ENCODE peak calls at places on chromosomes 4 and X, in seven cellular contexts. U is sigmoid colon, E is SK-N-SH, G is HL-60, K is GM23338, I is K562, D is stomach. N is an unnamed sample.

GRCh38 chrX:54042609-54043010 is 1.7 kb downstream of the PHF8 start:
- DNase-seq in K (peak; percentile 72), G (peak; percentile 35), D (no peak), U (peak; percentile 68), E (peak; percentile 75), I (peak; percentile 58), N (peak; percentile 82)

GRCh38 chrX:12370444-12371089 is 232.3 kb downstream of the FRMPD4 start:
- DNase-seq in G (no peak), I (no peak), E (no peak), K (no peak), U (no peak), D (no peak), N (no peak)

GRCh38 chrX:20266810-20267598 is at the start of gene RPS6KA3:
- DNase-seq in K (peak; percentile 79), I (peak; percentile 89), E (peak; percentile 92), D (peak; percentile 92), G (peak; percentile 88), U (peak; percentile 95), N (peak; percentile 98)

GRCh38 chr4:141657550-141657949 is 21.2 kb downstream of the IL15 start:
- DNase-seq in K (no peak), U (no peak), G (no peak), E (no peak), D (no peak), I (no peak), N (no peak)

GRCh38 chrX:48945517-48946348 is 11.7 kb downstream of the OTUD5 start:
- DNase-seq in E (peak; percentile 75), D (peak; percentile 58), K (peak; percentile 82), I (peak; percentile 39), U (no peak), G (peak; percentile 47), N (peak; percentile 88)

GRCh38 chrX:133985164-133986007 is at the start of gene GPC3:
- DNase-seq in G (no peak), E (peak; percentile 86), I (peak; percentile 84), D (peak; percentile 39), K (peak; percentile 77), U (peak; percentile 72), N (peak; percentile 73)

GRCh38 chr4:140963883-140964282 is 169.4 kb downstream of the RNF150 start:
- DNase-seq in U (no peak), D (no peak), I (no peak), K (no peak), G (no peak), E (no peak), N (no peak)

GRCh38 chr4:189237340-189237739 is 703.3 kb upstream of the FRG1 start:
- DNase-seq in K (no peak), I (no peak), E (peak; percentile 6), D (no peak), G (no peak), U (no peak), N (no peak)

GRCh38 chrX:85109235-85109634 is 105.6 kb downstream of the APOOL start:
- DNase-seq in K (peak; percentile 62), I (peak; percentile 65), G (peak; percentile 34), U (no peak), E (peak; percentile 48), D (no peak), N (no peak)

GRCh38 chrX:30156009-30156408 is 59.4 kb upstream of the MAGEB2 start:
- DNase-seq in G (no peak), E (no peak), K (no peak), U (no peak), I (no peak), D (no peak), N (no peak)

GRCh38 chr4:100721077-100721476 is 203.3 kb upstream of the EMCN start:
- DNase-seq in E (no peak), K (no peak), G (no peak), U (no peak), D (no peak), I (no peak), N (no peak)

GRCh38 chrX:134171661-134172587 is 65.1 kb upstream of the CCDC160 start:
- DNase-seq in E (peak; percentile 64), I (no peak), D (peak; percentile 34), K (peak; percentile 66), U (no peak), G (no peak), N (peak; percentile 79)

GRCh38 chr4:31083451-31083850 is 363.3 kb downstream of the PCDH7 start:
- DNase-seq in G (no peak), D (no peak), K (no peak), U (no peak), E (no peak), I (no peak), N (no peak)

GRCh38 chr4:184801781-184802180 is 24.0 kb downstream of the ACSL1 start:
- DNase-seq in U (no peak), I (no peak), K (no peak), E (no peak), D (no peak), G (no peak), N (peak; percentile 53)

GRCh38 chr4:94759767-94760211 is 2.0 kb downstream of the BMPR1B start:
- DNase-seq in U (no peak), K (no peak), E (no peak), I (no peak), D (no peak), G (no peak), N (no peak)

GRCh38 chr4:8160233-8160560 is 1.6 kb upstream of the ABLIM2 start:
- DNase-seq in G (no peak), I (no peak), K (no peak), E (no peak), D (no peak), U (no peak), N (peak; percentile 77)

GRCh38 chr4:123364906-123365305 is 31.7 kb upstream of the SPRY1 start:
- DNase-seq in G (no peak), E (no peak), I (no peak), D (no peak), U (no peak), K (no peak), N (no peak)

GRCh38 chrX:85906399-85906798 is 141.0 kb downstream of the CHM start:
- DNase-seq in I (no peak), D (no peak), U (no peak), K (no peak), E (no peak), G (no peak), N (no peak)

GRCh38 chr4:165814256-165815010 is 58.6 kb upstream of the TLL1 start:
- DNase-seq in E (no peak), I (no peak), U (no peak), G (no peak), D (no peak), K (no peak), N (no peak)

GRCh38 chrX:135931644-135932487 is 38.4 kb downstream of the SAGE1 start:
- DNase-seq in D (peak; percentile 64), E (peak; percentile 29), I (peak; percentile 56), U (no peak), G (peak; percentile 43), K (peak; percentile 76), N (no peak)

GRCh38 chrX:68901512-68901911 is 72.7 kb downstream of the EFNB1 start:
- DNase-seq in G (no peak), U (no peak), D (no peak), E (no peak), K (no peak), I (no peak), N (no peak)

GRCh38 chrX:63713510-63713909 is 71.5 kb downstream of the ARHGEF9 start:
- DNase-seq in D (no peak), E (no peak), I (no peak), G (no peak), U (no peak), K (peak; percentile 2), N (no peak)

GRCh38 chrX:19628006-19628575 is 112.8 kb upstream of the MAP3K15 start:
- DNase-seq in E (no peak), K (no peak), D (no peak), I (no peak), G (no peak), U (no peak), N (no peak)

GRCh38 chr4:146428298-146428697 is 93.4 kb downstream of the SLC10A7 start:
- DNase-seq in I (no peak), D (no peak), E (no peak), U (no peak), G (no peak), K (no peak), N (no peak)

GRCh38 chr4:81405900-81406401 is 65.8 kb downstream of the RASGEF1B start:
- DNase-seq in E (peak; percentile 47), G (peak; percentile 53), K (peak; percentile 88), D (peak; percentile 42), U (no peak), I (peak; percentile 75), N (no peak)

GRCh38 chr4:163107754-163108153 is 58.9 kb downstream of the NAF1 start:
- DNase-seq in K (peak; percentile 14), U (no peak), E (no peak), D (no peak), I (no peak), G (no peak), N (no peak)

GRCh38 chrX:41050359-41050758 is 34.9 kb upstream of the USP9X start:
- DNase-seq in U (no peak), E (no peak), I (no peak), D (no peak), K (no peak), G (no peak), N (no peak)

GRCh38 chr4:177308842-177309524 is 691 bp upstream of the NEIL3 start:
- DNase-seq in I (no peak), K (no peak), G (peak; percentile 83), D (no peak), E (no peak), U (no peak), N (no peak)
- H3K4me3 ChIP-seq in I (peak overlapping the region; percentile 84), K (peak overlapping the region; percentile 81), G (peak overlapping the region; percentile 89), D (peak overlapping the region; percentile 56), E (peak overlapping the region; percentile 97), U (peak overlapping the region; percentile 58), N (peak overlapping the region; percentile 83)

DNA sequence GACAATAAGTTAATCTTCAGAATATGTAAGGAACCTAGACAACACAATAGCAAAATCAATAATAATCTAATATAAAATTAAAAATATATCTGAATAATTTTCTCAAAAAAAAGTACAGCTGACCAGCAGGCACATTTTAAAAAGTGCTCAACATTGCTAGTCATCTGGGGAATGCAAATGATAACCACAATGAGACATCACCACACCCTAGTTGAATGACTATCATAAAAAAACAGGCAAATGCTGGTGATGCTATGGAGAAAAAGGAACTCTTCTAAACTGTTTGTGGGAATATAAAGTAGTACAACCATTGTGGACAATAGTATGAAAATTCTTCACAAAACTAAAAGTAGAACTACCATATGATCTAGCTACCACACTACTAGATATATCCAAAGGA is 956.9 kb upstream of the NDST4 start:
- DNase-seq in I (no peak), G (no peak), E (no peak), K (no peak), D (no peak), U (no peak), N (no peak)
- TF ChIP-seq POLR2AphosphoS5 in I (no peak), G (no peak), E (no peak), K (no peak), D (no peak), U (no peak), N (no peak)

DNA sequence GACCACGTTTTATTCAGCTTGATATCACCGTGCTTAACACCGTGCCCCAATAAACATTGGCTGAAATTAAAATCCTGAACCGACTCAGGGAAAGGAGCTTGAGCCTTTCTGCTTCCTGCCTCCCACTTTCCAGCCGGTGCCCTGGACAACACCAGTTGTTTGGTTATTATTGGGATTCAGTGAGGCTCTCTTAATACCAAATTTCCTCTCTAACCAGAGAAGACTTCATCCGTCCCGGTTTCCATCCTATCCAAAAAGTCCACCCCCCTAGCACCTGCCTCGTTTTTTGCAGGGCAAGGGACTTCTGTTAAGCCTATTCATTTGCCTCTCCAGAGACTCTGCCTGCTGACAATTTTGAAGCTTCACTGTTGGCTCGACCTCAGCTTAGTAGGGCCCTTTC is 649 bp upstream of the PRSS12 start:
- DNase-seq in D (no peak), U (no peak), K (peak; percentile 27), G (no peak), I (no peak), E (peak; percentile 26), N (no peak)
- H3K4me3 ChIP-seq in D (peak overlapping the region; percentile 58), U (peak overlapping the region; percentile 55), K (peak overlapping the region; percentile 78), G (peak overlapping the region; percentile 42), I (no peak overlapping the region), E (peak overlapping the region; percentile 70), N (no peak overlapping the region)

GRCh38 chr4:136985683-136986082 is 546.6 kb downstream of the PCDH18 start:
- DNase-seq in D (no peak), I (no peak), E (no peak), G (no peak), K (no peak), U (no peak), N (no peak)
- TF ChIP-seq POLR2AphosphoS5 in D (no peak), I (no peak), E (no peak), G (no peak), K (no peak), U (no peak), N (no peak)

N was measured in spleen.